ENCODE peak calls at places on chromosomes 7 and 10, in six cellular contexts. Z is GM04504; G is GM18507; J is caudate nucleus; U is activated CD4-positive, alpha-beta T cell treated with anti-CD3 and anti-CD28 coated beads, Interleukin-2, amount 50 U/mL, for 4 hours; H is anterior cingulate cortex. P is an unnamed sample.

GRCh38 chr7:138116156-138116555 is 39.9 kb downstream of the AKR1D1 start:
- DNase-seq in J (no peak), Z (no peak), G (no peak), H (no peak), U (no peak), P (peak; percentile 68)

GRCh38 chr7:95781967-95782586 is 9.7 kb downstream of the DYNC1I1 start:
- DNase-seq in U (no peak), H (no peak), Z (no peak), J (no peak), G (no peak), P (no peak)

GRCh38 chr10:110959379-110960332 is 40.3 kb downstream of the SHOC2 start:
- DNase-seq in Z (no peak), H (no peak), J (no peak), U (no peak), G (no peak), P (no peak)

GRCh38 chr10:62831346-62831745 is 15.2 kb upstream of the EGR2 start:
- DNase-seq in G (no peak), J (no peak), U (no peak), H (no peak), Z (no peak), P (peak; percentile 78)

GRCh38 chr10:74039561-74040145 is 41.7 kb downstream of the VCL start:
- DNase-seq in J (no peak), U (no peak), G (no peak), Z (peak; percentile 44), H (no peak), P (no peak)

GRCh38 chr7:148230341-148230740 is 360.2 kb upstream of the C7orf33 start:
- DNase-seq in U (no peak), Z (no peak), G (no peak), H (peak; percentile 27), J (peak; percentile 26), P (no peak)

GRCh38 chr10:71396084-71396713 is 521 bp upstream of the CDH23 start:
- DNase-seq in Z (no peak), H (no peak), J (peak; percentile 21), U (no peak), G (no peak), P (peak; percentile 11)

GRCh38 chr10:114635101-114635500 is 23.0 kb downstream of the ABLIM1 start:
- DNase-seq in J (no peak), G (no peak), H (no peak), Z (no peak), U (no peak), P (no peak)

GRCh38 chr10:119139464-119140067 is 25.9 kb downstream of the SFXN4 start:
- DNase-seq in H (no peak), J (no peak), G (no peak), Z (no peak), U (peak; percentile 49), P (no peak)

GRCh38 chr7:155426543-155427410 is 31.2 kb upstream of the EN2 start:
- DNase-seq in H (no peak), J (no peak), Z (no peak), G (no peak), U (no peak), P (no peak)

GRCh38 chr7:115975766-115976165 is 54.8 kb downstream of the TFEC start:
- DNase-seq in J (no peak), H (no peak), Z (no peak), G (no peak), U (no peak), P (no peak)

GRCh38 chr7:17009007-17009719 is 127.4 kb upstream of the AGR3 start:
- DNase-seq in J (no peak), G (no peak), Z (no peak), H (no peak), U (no peak), P (peak; percentile 21)

GRCh38 chr7:139739863-139740597 is 37.8 kb downstream of the HIPK2 start:
- DNase-seq in J (peak; percentile 85), H (peak; percentile 75), Z (no peak), U (no peak), G (no peak), P (no peak)

GRCh38 chr7:55512635-55513034 is 59.7 kb downstream of the VOPP1 start:
- DNase-seq in J (no peak), H (no peak), U (no peak), Z (no peak), G (no peak), P (no peak)

GRCh38 chr7:96786998-96787395 is 77.4 kb upstream of the SEM1 start:
- DNase-seq in G (no peak), Z (no peak), H (no peak), J (no peak), U (no peak), P (no peak)

GRCh38 chr10:22620140-22620857 is 94.1 kb downstream of the PIP4K2A start:
- DNase-seq in Z (peak; percentile 93), H (peak; percentile 60), U (no peak), J (peak; percentile 68), G (no peak), P (peak; percentile 97)

GRCh38 chr10:100737359-100738054 is 7.9 kb upstream of the PAX2 start:
- DNase-seq in Z (no peak), J (no peak), U (no peak), H (no peak), G (no peak), P (no peak)

GRCh38 chr10:71708301-71708703 is 11.3 kb downstream of the C10orf105 start:
- DNase-seq in H (peak; percentile 35), U (peak; percentile 64), G (no peak), J (peak; percentile 49), Z (no peak), P (no peak)

GRCh38 chr10:36492590-36493510 is 632.5 kb upstream of the ANKRD30A start:
- DNase-seq in G (no peak), H (no peak), U (no peak), J (no peak), Z (no peak), P (peak; percentile 85)

GRCh38 chr10:124249812-124250432 is 156.5 kb upstream of the CHST15 start:
- DNase-seq in G (no peak), H (no peak), U (no peak), Z (no peak), J (no peak), P (no peak)

GRCh38 chr10:35635576-35635975 is 6.5 kb downstream of the FZD8 start:
- DNase-seq in G (no peak), Z (no peak), U (no peak), J (peak; percentile 29), H (peak; percentile 38), P (peak; percentile 74)

GRCh38 chr10:11587860-11588259 is 23.6 kb downstream of the USP6NL start:
- DNase-seq in G (no peak), U (no peak), H (no peak), J (no peak), Z (no peak), P (no peak)

GRCh38 chr7:36583318-36583717 is 141.0 kb downstream of the AOAH start:
- DNase-seq in H (no peak), Z (no peak), J (no peak), U (no peak), G (no peak), P (peak; percentile 31)

GRCh38 chr10:33237736-33238624 is 96.5 kb downstream of the NRP1 start:
- DNase-seq in J (peak; percentile 2), H (no peak), U (no peak), Z (peak; percentile 93), G (no peak), P (peak; percentile 97)

GRCh38 chr7:29296421-29296820 is 101.8 kb downstream of the CHN2 start:
- DNase-seq in U (no peak), Z (no peak), J (no peak), G (no peak), H (no peak), P (no peak)

GRCh38 chr7:118195837-118196474 is 12.0 kb downstream of the LSM8 start:
- DNase-seq in U (peak; percentile 38), J (peak; percentile 11), Z (no peak), G (no peak), H (peak; percentile 50), P (peak; percentile 72)

GRCh38 chr7:153522261-153522660 is 529.9 kb upstream of the DPP6 start:
- DNase-seq in Z (no peak), U (no peak), G (no peak), H (no peak), J (no peak), P (no peak)

GRCh38 chr7:138720286-138720685 is 19.1 kb upstream of the SVOPL start:
- DNase-seq in H (no peak), G (no peak), U (no peak), J (no peak), Z (no peak), P (no peak)

GRCh38 chr7:18864967-18865366 is 252.5 kb downstream of the TWIST1 start:
- DNase-seq in Z (no peak), J (no peak), G (no peak), U (no peak), H (no peak), P (no peak)

GRCh38 chr7:2687881-2688318 is at the start of gene AMZ1:
- DNase-seq in U (no peak), G (no peak), Z (no peak), H (no peak), J (no peak), P (no peak)

GRCh38 chr7:74401137-74401859 is 52.4 kb upstream of the GTF2IRD1 start:
- DNase-seq in U (peak; percentile 72), Z (peak; percentile 28), G (peak; percentile 45), H (peak; percentile 73), J (peak; percentile 73), P (peak; percentile 38)

GRCh38 chr10:92747600-92747999 is 57.8 kb downstream of the HHEX start:
- DNase-seq in H (no peak), Z (no peak), G (no peak), J (no peak), U (no peak), P (no peak)

GRCh38 chr7:142788303-142789286 is 17.8 kb downstream of the PRSS2 start:
- DNase-seq in Z (no peak), G (no peak), J (no peak), U (no peak), H (no peak), P (no peak)

P was measured in astrocyte of the spinal cord.